ENCODE peak calls at places on chromosomes 12 and 14, in nine cellular contexts. L is A549; U is GM20000; P is NCI-H1436; A is CD8-positive, alpha-beta memory T cell; O is CD4-positive, alpha-beta T cell; N is NCI-H1417 treated with DMSO at 0.1 percent for 48 hours; E is stimulated activated CD4-positive, alpha-beta T cell treated with anti-CD3 and anti-CD28 coated beads, Interleukin-4, amount 100 ng/mL, for 24 hours; I is ACHN. V is an unnamed sample.

GRCh38 chr12:101927999-101928398 is 50.6 kb downstream of the DRAM1 start:
- DNase-seq in N (no peak), O (no peak), L (no peak), U (no peak), P (no peak), A (no peak), E (no peak), I (no peak), V (no peak)

GRCh38 chr12:92593734-92594402 is 108.9 kb upstream of the PLEKHG7 start:
- DNase-seq in U (peak; percentile 76), A (peak; percentile 69), E (peak; percentile 85), O (peak; percentile 71), I (peak; percentile 51), L (peak; percentile 97), N (no peak), P (no peak), V (no peak)

GRCh38 chr14:100648474-100649172 is 61.4 kb upstream of the BEGAIN start:
- DNase-seq in P (no peak), U (no peak), O (no peak), L (no peak), I (no peak), E (no peak), A (no peak), N (no peak), V (no peak)

GRCh38 chr12:54604436-54604835 is 16.0 kb upstream of the PPP1R1A start:
- DNase-seq in U (no peak), E (no peak), I (no peak), O (no peak), A (no peak), N (no peak), L (no peak), P (no peak), V (no peak)

GRCh38 chr14:90900712-90901111 is 84.5 kb upstream of the TTC7B start:
- DNase-seq in I (peak; percentile 14), N (no peak), U (no peak), P (no peak), E (no peak), L (no peak), O (no peak), A (no peak), V (no peak)

GRCh38 chr12:52010692-52011601 is 4.2 kb downstream of the TAMALIN start:
- DNase-seq in L (no peak), I (no peak), A (no peak), U (no peak), O (no peak), N (no peak), P (peak; percentile 70), E (no peak), V (no peak)

GRCh38 chr12:108399514-108399913 is 60.4 kb upstream of the CMKLR1 start:
- DNase-seq in O (no peak), L (no peak), E (no peak), P (no peak), N (no peak), U (no peak), A (no peak), I (no peak), V (no peak)

GRCh38 chr12:42565001-42565400 is 24.5 kb downstream of the PRICKLE1 start:
- DNase-seq in P (no peak), N (no peak), E (no peak), U (no peak), I (no peak), L (no peak), O (no peak), A (no peak), V (no peak)

GRCh38 chr14:54818201-54819133 is 84.2 kb downstream of the GCH1 start:
- DNase-seq in A (no peak), L (no peak), O (no peak), N (peak; percentile 92), E (no peak), U (no peak), P (peak; percentile 93), I (peak; percentile 64), V (peak; percentile 86)

GRCh38 chr12:49972641-49973360 is at the start of gene AQP6:
- DNase-seq in A (no peak), P (no peak), I (no peak), E (no peak), L (no peak), O (no peak), N (no peak), U (no peak), V (no peak)

GRCh38 chr14:63933110-63933509 is 80.3 kb downstream of the SYNE2 start:
- DNase-seq in I (no peak), E (no peak), O (no peak), A (no peak), P (no peak), L (no peak), N (no peak), U (no peak), V (no peak)

GRCh38 chr12:50402270-50403000 is 1.8 kb downstream of the LARP4 start:
- DNase-seq in A (no peak), N (no peak), L (no peak), I (peak; percentile 37), P (no peak), U (no peak), O (no peak), E (no peak), V (no peak)

GRCh38 chr12:27104546-27104945 is 22.2 kb upstream of the C12orf71 start:
- DNase-seq in P (no peak), O (no peak), N (no peak), I (no peak), E (no peak), L (no peak), U (no peak), A (no peak), V (no peak)

GRCh38 chr12:2640709-2641108 is 154.1 kb upstream of the FKBP4 start:
- DNase-seq in O (no peak), A (no peak), L (peak; percentile 76), P (no peak), U (no peak), E (peak; percentile 9), I (peak; percentile 98), N (no peak), V (no peak)

GRCh38 chr14:38207830-38208815 is at the start of gene SSTR1:
- DNase-seq in P (no peak), L (no peak), N (no peak), E (no peak), U (no peak), I (no peak), O (no peak), A (no peak), V (peak; percentile 47)

GRCh38 chr14:49975286-49975685 is 82.4 kb downstream of the ARF6 start:
- DNase-seq in N (no peak), U (no peak), I (peak; percentile 87), P (no peak), E (no peak), O (no peak), A (no peak), L (peak; percentile 83), V (no peak)

GRCh38 chr14:103527408-103528157 is 1.4 kb upstream of the TRMT61A start:
- DNase-seq in P (peak; percentile 18), U (peak; percentile 88), E (peak; percentile 40), L (no peak), I (peak; percentile 46), A (no peak), N (no peak), O (no peak), V (no peak)

GRCh38 chr12:6377667-6377994 is 2.3 kb upstream of the SCNN1A start:
- DNase-seq in O (no peak), P (no peak), A (no peak), I (no peak), E (no peak), U (no peak), N (no peak), L (peak; percentile 51), V (no peak)

GRCh38 chr12:116551952-116552749 is 7.0 kb upstream of the MAP1LC3B2 start:
- DNase-seq in A (no peak), L (no peak), U (no peak), E (no peak), O (no peak), I (no peak), P (no peak), N (no peak), V (no peak)

GRCh38 chr14:28242895-28243294 is 523.7 kb upstream of the FOXG1 start:
- DNase-seq in U (no peak), I (no peak), L (no peak), N (peak; percentile 44), O (no peak), E (no peak), P (peak; percentile 16), A (no peak), V (peak; percentile 64)

GRCh38 chr12:117098361-117099217 is 627 bp downstream of the TESC start:
- DNase-seq in E (peak; percentile 10), L (peak; percentile 37), A (peak; percentile 9), P (no peak), N (no peak), I (peak; percentile 33), U (peak; percentile 69), O (no peak), V (no peak)

GRCh38 chr14:79510659-79511058 is 700.6 kb downstream of the DIO2 start:
- DNase-seq in O (no peak), E (no peak), L (peak; percentile 4), N (no peak), U (no peak), A (no peak), P (no peak), I (no peak), V (no peak)

GRCh38 chr14:73887704-73888459 is 1.2 kb downstream of the ZNF410 start:
- DNase-seq in U (no peak), E (no peak), P (no peak), I (peak; percentile 4), A (no peak), N (no peak), O (no peak), L (no peak), V (no peak)

GRCh38 chr12:3155710-3156386 is 78.7 kb downstream of the TSPAN9 start:
- DNase-seq in E (no peak), O (no peak), A (no peak), N (no peak), I (no peak), P (no peak), U (no peak), L (no peak), V (no peak)

GRCh38 chr14:55160989-55161388 is 30.4 kb downstream of the DLGAP5 start:
- DNase-seq in L (peak; percentile 33), U (peak; percentile 22), O (no peak), N (no peak), I (peak; percentile 51), P (no peak), E (no peak), A (no peak), V (peak; percentile 4)

GRCh38 chr14:51846631-51847488 is 13.6 kb upstream of the GNG2 start:
- DNase-seq in L (no peak), U (peak; percentile 79), A (peak; percentile 76), P (peak; percentile 75), O (peak; percentile 82), E (peak; percentile 89), N (peak; percentile 78), I (no peak), V (peak; percentile 93)

GRCh38 chr12:40534828-40535227 is 157.4 kb upstream of the CNTN1 start:
- DNase-seq in N (no peak), E (no peak), P (no peak), U (no peak), L (no peak), O (no peak), I (no peak), A (no peak), V (no peak)

GRCh38 chr12:107514887-107515445 is 170.6 kb upstream of the PWP1 start:
- DNase-seq in I (no peak), N (no peak), O (no peak), P (no peak), E (no peak), L (peak; percentile 72), U (no peak), A (no peak), V (no peak)

GRCh38 chr14:57066887-57067513 is 201.7 kb downstream of the EXOC5 start:
- DNase-seq in A (no peak), P (peak; percentile 20), O (no peak), E (peak; percentile 40), I (no peak), U (peak; percentile 43), N (no peak), L (peak; percentile 52), V (peak; percentile 73)

GRCh38 chr12:47079894-47080724 is at the start of gene AMIGO2:
- DNase-seq in U (peak; percentile 63), E (peak; percentile 39), L (peak; percentile 95), P (peak; percentile 47), A (peak; percentile 23), I (peak; percentile 87), N (no peak), O (peak; percentile 25), V (no peak)

GRCh38 chr12:119061208-119061796 is 80.0 kb downstream of the SRRM4 start:
- DNase-seq in U (peak; percentile 24), A (no peak), P (no peak), O (no peak), E (peak; percentile 13), I (peak; percentile 59), L (peak; percentile 53), N (no peak), V (no peak)